ENCODE peak calls at places on chromosomes 16 and 17, in ten cellular contexts. O is hepatocyte, F is upper lobe of right lung, Z is left cardiac atrium, E is RWPE1, D is T-helper 17 cell, W is left kidney, A is AG04449, J is AG09309, N is adipocyte. M is an unnamed sample.

GRCh38 chr17:2102931-2103398 is 48.1 kb downstream of the HIC1 start:
- DNase-seq in N (peak), O (no peak), W (no peak), J (no peak), Z (no peak), F (no peak), A (no peak), E (peak), D (no peak), M (no peak)

GRCh38 chr17:35934760-35935159 is 4.2 kb upstream of the RDM1 start:
- DNase-seq in F (no peak), O (no peak), N (no peak), A (no peak), Z (peak), D (no peak), W (no peak), E (no peak), J (peak), M (no peak)

GRCh38 chr17:75864448-75864871 is 9.3 kb upstream of the WBP2 start:
- DNase-seq in F (peak), D (no peak), J (no peak), A (no peak), O (peak), E (no peak), Z (peak), N (peak), W (peak), M (no peak)

GRCh38 chr16:84026601-84027000 is 16.0 kb downstream of the SLC38A8 start:
- DNase-seq in N (no peak), W (no peak), E (no peak), O (no peak), Z (no peak), D (no peak), A (no peak), F (no peak), J (no peak), M (no peak)

GRCh38 chr16:29720703-29721102 is 25.1 kb downstream of the C16orf54 start:
- DNase-seq in O (no peak), W (no peak), F (no peak), N (peak), E (no peak), A (no peak), J (no peak), Z (no peak), D (no peak), M (no peak)

GRCh38 chr17:77459018-77459755 is 318.4 kb downstream of the SEC14L1 start:
- DNase-seq in W (no peak), F (no peak), N (no peak), D (no peak), Z (no peak), J (no peak), O (no peak), E (no peak), A (no peak), M (no peak)

GRCh38 chr17:77285594-77286390 is 145.0 kb downstream of the SEC14L1 start:
- DNase-seq in F (peak), E (peak), W (peak), D (no peak), A (peak), N (peak), Z (peak), J (peak), O (peak), M (peak)

GRCh38 chr16:35431829-35432663 is 1972.6 kb downstream of the TP53TG3F start:
- DNase-seq in W (no peak), A (no peak), O (no peak), D (no peak), F (peak), Z (no peak), N (peak), J (no peak), E (no peak), M (no peak)

GRCh38 chr17:81412490-81413093 is 17.3 kb downstream of the BAHCC1 start:
- DNase-seq in O (no peak), F (no peak), N (no peak), Z (no peak), A (no peak), D (no peak), J (no peak), E (no peak), W (peak), M (no peak)

GRCh38 chr17:78040561-78041400 is 82.3 kb downstream of the TNRC6C start:
- DNase-seq in E (peak), A (no peak), N (peak), F (peak), Z (peak), W (peak), J (no peak), O (peak), D (peak), M (no peak)

GRCh38 chr17:37607637-37608368 is 1.4 kb downstream of the SYNRG start:
- DNase-seq in D (no peak), E (no peak), N (no peak), F (no peak), O (no peak), J (no peak), W (peak), Z (no peak), A (no peak), M (no peak)

GRCh38 chr16:86363836-86364618 is 146.3 kb upstream of the FOXF1 start:
- DNase-seq in F (no peak), E (no peak), D (no peak), W (peak), A (no peak), N (no peak), J (no peak), O (peak), Z (no peak), M (no peak)

GRCh38 chr16:55668337-55669281 is 12.8 kb downstream of the SLC6A2 start:
- DNase-seq in N (peak), Z (no peak), A (no peak), F (no peak), W (peak), E (peak), D (no peak), O (no peak), J (no peak), M (no peak)

GRCh38 chr16:89422527-89422904 is 67.8 kb downstream of the ANKRD11 start:
- DNase-seq in E (no peak), A (no peak), J (no peak), O (no peak), D (no peak), Z (no peak), F (no peak), W (no peak), N (no peak), M (peak)

GRCh38 chr17:13626703-13627102 is 25.0 kb upstream of the HS3ST3A1 start:
- DNase-seq in A (no peak), E (peak), J (peak), W (no peak), Z (no peak), O (no peak), N (peak), D (no peak), F (no peak), M (peak)

GRCh38 chr16:74035816-74036215 is 260.8 kb upstream of the PSMD7 start:
- DNase-seq in O (peak), A (no peak), E (peak), J (no peak), F (no peak), Z (no peak), N (no peak), W (peak), D (no peak), M (no peak)

GRCh38 chr17:57697891-57698708 is 47.0 kb downstream of the CCDC182 start:
- DNase-seq in E (no peak), O (no peak), J (no peak), D (no peak), F (no peak), N (no peak), Z (no peak), A (no peak), W (no peak), M (no peak)

GRCh38 chr16:85087899-85088569 is 24.2 kb downstream of the CIBAR2 start:
- DNase-seq in A (no peak), N (no peak), E (no peak), W (no peak), F (no peak), J (no peak), Z (no peak), D (no peak), O (no peak), M (no peak)

GRCh38 chr17:69870751-69871199 is 204.2 kb upstream of the KCNJ16 start:
- DNase-seq in F (no peak), D (no peak), Z (no peak), N (peak), W (no peak), O (peak), J (peak), A (peak), E (peak), M (peak)

M was measured in non-pigmented ciliary epithelial cell.